ENCODE peak calls at places on chromosome 20, in seven cellular contexts. B is IMR-90, G is neuronal stem cell, R is H9, J is mesendoderm, X is H1, H is trophoblast cell. S is an unnamed sample.

GRCh38 chr20:25984933-25985332 is 288.3 kb upstream of the ZNF337 start:
- DNase-seq in J (no peak), B (peak), X (no peak), H (peak), R (no peak), G (no peak), S (no peak)

GRCh38 chr20:48758206-48758820 is 69.5 kb downstream of the PREX1 start:
- DNase-seq in B (no peak), X (no peak), G (no peak), J (no peak), H (no peak), R (no peak), S (no peak)

GRCh38 chr20:41616228-41616627 is 1.9 kb downstream of the CHD6 start:
- DNase-seq in R (no peak), J (no peak), B (peak), H (no peak), X (no peak), G (no peak), S (peak)

GRCh38 chr20:39206899-39207564 is 244.9 kb downstream of the DHX35 start:
- DNase-seq in B (no peak), H (peak), G (no peak), J (no peak), R (no peak), X (no peak), S (no peak)

GRCh38 chr20:36344517-36345132 is 38.5 kb downstream of the DLGAP4 start:
- DNase-seq in X (no peak), B (peak), G (peak), H (peak), J (peak), R (peak), S (peak)

GRCh38 chr20:34622821-34623451 is 54.0 kb downstream of the PIGU start:
- DNase-seq in B (no peak), R (no peak), J (peak), G (no peak), X (no peak), H (no peak), S (no peak)

GRCh38 chr20:4154958-4155411 is 139.6 kb upstream of the RNF24 start:
- DNase-seq in X (no peak), G (no peak), J (no peak), R (no peak), B (no peak), H (peak), S (no peak)

GRCh38 chr20:19631410-19631809 is 126.6 kb upstream of the RIN2 start:
- DNase-seq in G (no peak), J (no peak), H (no peak), X (no peak), R (no peak), B (no peak), S (no peak)

GRCh38 chr20:5843054-5843731 is 93.0 kb downstream of the SHLD1 start:
- DNase-seq in X (no peak), G (no peak), B (no peak), R (no peak), J (no peak), H (no peak), S (no peak)

GRCh38 chr20:25005661-25006060 is 13.1 kb upstream of the APMAP start:
- DNase-seq in G (no peak), R (peak), H (no peak), J (no peak), X (no peak), B (no peak), S (no peak)

GRCh38 chr20:39032997-39033396 is 70.9 kb downstream of the DHX35 start:
- DNase-seq in G (no peak), B (no peak), J (no peak), X (no peak), R (no peak), H (no peak), S (no peak)

GRCh38 chr20:10219452-10219791 is 792 bp downstream of the SNAP25 start:
- DNase-seq in B (peak), X (no peak), R (peak), G (peak), J (peak), H (peak), S (peak)

GRCh38 chr20:50928469-50928868 is 2.8 kb downstream of the ADNP start:
- DNase-seq in H (no peak), X (no peak), R (no peak), J (peak), B (no peak), G (no peak), S (no peak)

GRCh38 chr20:21083825-21084325 is 22.3 kb downstream of the LINC00237 start:
- DNase-seq in H (no peak), X (no peak), G (no peak), R (no peak), B (no peak), J (no peak), S (no peak)

GRCh38 chr20:19785173-19785799 is 27.2 kb downstream of the RIN2 start:
- DNase-seq in B (peak), J (no peak), X (no peak), R (no peak), G (no peak), H (peak), S (peak)

GRCh38 chr20:36018208-36018988 is 50.0 kb downstream of the CNBD2 start:
- DNase-seq in G (no peak), X (no peak), B (no peak), J (no peak), R (no peak), H (no peak), S (no peak)

GRCh38 chr20:59176812-59177211 is 13.2 kb downstream of the ZNF831 start:
- DNase-seq in J (no peak), B (no peak), H (no peak), G (no peak), X (no peak), R (no peak), S (no peak)

GRCh38 chr20:59171986-59172385 is 8.4 kb downstream of the ZNF831 start:
- DNase-seq in J (no peak), R (no peak), B (no peak), X (no peak), H (peak), G (no peak), S (no peak)

GRCh38 chr20:59174975-59175374 is 11.4 kb downstream of the ZNF831 start:
- DNase-seq in G (no peak), H (no peak), R (no peak), B (no peak), J (no peak), X (no peak), S (no peak)

GRCh38 chr20:59175861-59176260 is 12.2 kb downstream of the ZNF831 start:
- DNase-seq in G (no peak), R (no peak), B (no peak), X (no peak), J (no peak), H (no peak), S (no peak)

GRCh38 chr20:59173938-59174496 is 10.4 kb downstream of the ZNF831 start:
- DNase-seq in R (no peak), J (no peak), B (no peak), X (no peak), G (no peak), H (no peak), S (no peak)
- H3K4ac ChIP-seq in R (no peak), J (no peak), B (no peak), X (no peak), G (no peak), H (no peak), S (no peak)

DNA sequence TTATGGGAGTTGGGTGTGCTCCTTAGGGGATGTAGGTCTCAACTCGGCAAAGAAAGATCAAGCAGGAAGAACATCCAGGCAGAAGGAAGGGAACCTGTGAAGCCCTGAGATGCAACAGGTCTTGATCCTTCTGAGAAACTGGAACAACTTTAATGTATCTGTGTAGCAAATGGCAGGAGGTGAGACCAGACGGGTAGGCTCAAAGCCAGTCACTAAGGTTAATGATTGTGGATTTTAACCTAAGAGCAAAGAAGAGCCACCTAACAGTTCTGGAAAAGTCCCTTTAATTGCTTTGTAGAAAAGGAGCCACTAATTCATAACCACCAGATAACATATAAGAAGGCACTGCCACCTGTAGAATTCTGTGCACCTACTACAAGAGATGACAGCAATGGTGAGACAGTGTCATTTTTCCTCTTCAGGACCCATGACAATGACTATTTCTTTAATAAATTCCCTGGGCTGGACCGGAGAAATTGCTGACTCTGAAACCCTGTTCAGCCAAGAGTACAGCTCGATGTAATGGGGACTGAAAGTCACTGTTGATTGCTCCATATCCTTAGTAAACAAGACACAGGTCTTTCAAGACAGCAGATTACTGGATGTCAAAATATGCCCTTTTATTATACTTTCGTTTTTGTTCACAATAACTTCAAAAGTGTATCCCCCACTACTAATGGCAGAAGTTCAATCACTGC is 326.2 kb downstream of the CBLN4 start:
- DNase-seq in R (no peak), J (no peak), X (no peak), G (no peak), B (no peak), H (no peak), S (no peak)
- H3K4ac ChIP-seq in R (no peak), J (no peak), X (no peak), G (no peak), B (no peak), H (no peak), S (no peak)

GRCh38 chr20:63937596-63937995 is 18.6 kb downstream of the UCKL1 start:
- DNase-seq in X (no peak), J (no peak), B (no peak), G (no peak), R (no peak), H (no peak), S (no peak)
- H3K4ac ChIP-seq in X (no peak), J (no peak), B (no peak), G (no peak), R (no peak), H (no peak), S (no peak)

GRCh38 chr20:33015114-33015491 is 7.6 kb downstream of the BPIFB2 start:
- DNase-seq in B (no peak), R (no peak), G (no peak), J (no peak), X (no peak), H (no peak), S (no peak)

GRCh38 chr20:33014336-33015113 is 7.0 kb downstream of the BPIFB2 start:
- DNase-seq in G (no peak), X (no peak), R (no peak), H (no peak), J (peak), B (no peak), S (no peak)

GRCh38 chr20:33012327-33013189 is 5.1 kb downstream of the BPIFB2 start:
- DNase-seq in X (no peak), J (no peak), H (no peak), R (no peak), B (no peak), G (no peak), S (no peak)

GRCh38 chr20:33015700-33016580 is 8.4 kb downstream of the BPIFB2 start:
- DNase-seq in G (no peak), R (no peak), J (no peak), X (no peak), H (no peak), B (no peak), S (no peak)

GRCh38 chr20:33013701-33014326 is 6.3 kb downstream of the BPIFB2 start:
- DNase-seq in G (no peak), J (no peak), R (no peak), H (no peak), X (no peak), B (no peak), S (no peak)
- H3K4ac ChIP-seq in G (no peak), J (no peak), R (no peak), H (no peak), X (no peak), B (no peak), S (no peak)

GRCh38 chr20:45315672-45316071 is 7.6 kb upstream of the MATN4 start:
- DNase-seq in R (no peak), H (no peak), J (no peak), X (no peak), G (no peak), B (no peak), S (no peak)

GRCh38 chr20:45318948-45319347 is 10.8 kb upstream of the MATN4 start:
- DNase-seq in R (no peak), G (no peak), H (no peak), X (no peak), J (no peak), B (no peak), S (no peak)

GRCh38 chr20:45316150-45317080 is 8.3 kb upstream of the MATN4 start:
- DNase-seq in G (no peak), R (no peak), J (no peak), B (no peak), H (no peak), X (no peak), S (no peak)

GRCh38 chr20:45318386-45318939 is 10.4 kb upstream of the MATN4 start:
- DNase-seq in X (no peak), G (no peak), J (no peak), R (no peak), H (no peak), B (no peak), S (no peak)

GRCh38 chr20:45317826-45318225 is 9.7 kb upstream of the MATN4 start:
- DNase-seq in G (no peak), X (no peak), R (no peak), J (no peak), B (no peak), H (no peak), S (no peak)
- H3K4ac ChIP-seq in G (no peak), X (no peak), R (no peak), J (no peak), B (no peak), H (no peak), S (no peak)

GRCh38 chr20:43831496-43832065 is 83.1 kb upstream of the TOX2 start:
- DNase-seq in J (no peak), X (no peak), R (no peak), H (no peak), G (no peak), B (no peak), S (no peak)
- H3K4ac ChIP-seq in J (no peak), X (no peak), R (no peak), H (no peak), G (no peak), B (no peak), S (no peak)

S was measured in mesenchymal stem cell.